ENCODE peak calls at places on chromosomes 5 and 9, in eight cellular contexts. F is body of pancreas, L is transverse colon, C is astrocyte, X is HAP-1, S is SJSA1, B is GM12865, Y is astrocyte of the spinal cord. H is an unnamed sample.

GRCh38 chr5:35838370-35839042 is 18.2 kb upstream of the IL7R start:
- DNase-seq in X (no peak), F (no peak), B (no peak), L (no peak), S (no peak), C (no peak), Y (no peak), H (no peak)

GRCh38 chr9:14670718-14671117 is 22.5 kb downstream of the ZDHHC21 start:
- DNase-seq in X (no peak), F (no peak), C (peak), B (no peak), S (no peak), Y (peak), L (no peak), H (peak)

GRCh38 chr5:102715405-102715804 is 39.7 kb upstream of the PAM start:
- DNase-seq in B (no peak), X (no peak), Y (peak), C (peak), L (no peak), F (no peak), S (no peak), H (peak)

GRCh38 chr9:133732351-133733073 is 5.6 kb downstream of the SARDH start:
- DNase-seq in B (no peak), C (no peak), L (no peak), X (no peak), Y (no peak), F (no peak), S (peak), H (no peak)

GRCh38 chr5:57896596-57896995 is 414.0 kb upstream of the ACTBL2 start:
- DNase-seq in Y (no peak), F (no peak), C (no peak), S (no peak), X (no peak), L (no peak), B (no peak), H (no peak)

GRCh38 chr9:116661037-116661954 is 25.8 kb upstream of the TRIM32 start:
- DNase-seq in X (peak), L (no peak), F (peak), Y (peak), C (peak), S (no peak), B (peak), H (peak)

GRCh38 chr5:34484591-34485228 is 171.4 kb upstream of the RAI14 start:
- DNase-seq in X (no peak), Y (no peak), L (no peak), S (no peak), B (no peak), C (peak), F (no peak), H (no peak)

GRCh38 chr9:135512904-135513303 is 8.3 kb upstream of the LCN1 start:
- DNase-seq in F (peak), Y (peak), C (peak), X (peak), S (peak), L (no peak), B (no peak), H (no peak)

GRCh38 chr5:58437661-58438060 is 22.2 kb downstream of the PLK2 start:
- DNase-seq in F (peak), C (no peak), Y (no peak), S (no peak), B (no peak), X (no peak), L (no peak), H (no peak)

GRCh38 chr5:147407094-147407681 is 102.7 kb downstream of the DPYSL3 start:
- DNase-seq in C (peak), F (no peak), L (no peak), X (no peak), B (peak), S (peak), Y (peak), H (peak)

GRCh38 chr9:94875300-94876063 is 149.0 kb downstream of the AOPEP start:
- DNase-seq in F (no peak), L (no peak), Y (no peak), B (peak), C (no peak), S (no peak), X (no peak), H (no peak)

GRCh38 chr9:124254261-124254682 is 3.5 kb upstream of the NEK6 start:
- DNase-seq in B (peak), S (no peak), Y (no peak), L (no peak), X (no peak), F (no peak), C (no peak), H (no peak)

GRCh38 chr9:138048184-138048583 is 170.6 kb downstream of the CACNA1B start:
- DNase-seq in X (no peak), S (peak), L (no peak), B (no peak), Y (no peak), F (peak), C (no peak), H (no peak)

GRCh38 chr5:143161893-143162520 is 241.5 kb downstream of the NR3C1 start:
- DNase-seq in B (no peak), X (no peak), F (no peak), S (no peak), L (peak), C (peak), Y (no peak), H (peak)

GRCh38 chr9:110081395-110081794 is 126.6 kb downstream of the C9orf152 start:
- DNase-seq in B (peak), X (no peak), C (peak), Y (peak), L (no peak), S (peak), F (no peak), H (peak)

GRCh38 chr5:101611039-101611438 is 685.0 kb downstream of the SLCO4C1 start:
- DNase-seq in C (no peak), S (no peak), L (no peak), F (no peak), X (no peak), B (no peak), Y (no peak), H (no peak)

GRCh38 chr5:172860520-172861443 is 26.7 kb downstream of the ERGIC1 start:
- DNase-seq in L (peak), C (peak), Y (peak), S (no peak), X (no peak), F (peak), B (no peak), H (peak)

GRCh38 chr5:91207248-91207647 is 175.9 kb downstream of the ARRDC3 start:
- DNase-seq in L (no peak), C (peak), S (no peak), F (no peak), X (no peak), Y (no peak), B (no peak), H (peak)

GRCh38 chr5:37517686-37518085 is 138.6 kb downstream of the WDR70 start:
- DNase-seq in F (no peak), C (no peak), L (no peak), S (no peak), B (no peak), Y (no peak), X (no peak), H (no peak)

GRCh38 chr5:128446-128845 is 36.5 kb downstream of the PLEKHG4B start:
- DNase-seq in B (no peak), F (no peak), L (no peak), Y (peak), S (no peak), C (peak), X (no peak), H (no peak)

GRCh38 chr9:70525553-70525952 is 111.1 kb upstream of the KLF9 start:
- DNase-seq in C (no peak), S (no peak), Y (no peak), F (no peak), B (no peak), X (no peak), L (no peak), H (peak)

GRCh38 chr5:103148213-103148612 is 28.1 kb downstream of the PPIP5K2 start:
- DNase-seq in L (no peak), S (no peak), B (no peak), C (no peak), Y (no peak), X (no peak), F (no peak), H (no peak)

GRCh38 chr5:142182840-142183239 is 74.3 kb downstream of the NDFIP1 start:
- DNase-seq in S (no peak), B (no peak), C (no peak), L (no peak), F (no peak), Y (no peak), X (no peak), H (no peak)

GRCh38 chr5:68406344-68406743 is 190.8 kb downstream of the PIK3R1 start:
- DNase-seq in X (no peak), B (peak), Y (no peak), L (no peak), S (no peak), C (no peak), F (no peak), H (no peak)

GRCh38 chr5:143401846-143402463 is 1.5 kb downstream of the NR3C1 start:
- DNase-seq in S (no peak), C (no peak), Y (peak), X (no peak), F (no peak), L (no peak), B (peak), H (peak)

GRCh38 chr9:13992136-13992798 is 321.7 kb downstream of the NFIB start:
- DNase-seq in L (no peak), B (no peak), Y (peak), C (no peak), F (no peak), S (no peak), X (no peak), H (peak)

GRCh38 chr5:14569948-14570691 is 11.5 kb upstream of the OTULINL start:
- DNase-seq in B (no peak), L (no peak), C (no peak), S (no peak), Y (no peak), X (no peak), F (no peak), H (no peak)

GRCh38 chr5:10334830-10335229 is 18.7 kb upstream of the MARCHF6 start:
- DNase-seq in Y (no peak), F (no peak), C (no peak), L (no peak), X (no peak), S (peak), B (no peak), H (no peak)

GRCh38 chr9:137878146-137878941 is 762 bp downstream of the CACNA1B start:
- DNase-seq in B (no peak), X (peak), F (no peak), Y (peak), S (no peak), L (no peak), C (no peak), H (no peak)

GRCh38 chr9:106467847-106468163 is 395.2 kb upstream of the ZNF462 start:
- DNase-seq in L (no peak), F (no peak), Y (no peak), S (no peak), X (no peak), C (no peak), B (peak), H (no peak)

GRCh38 chr5:2298746-2299145 is 416.0 kb upstream of the IRX4 start:
- DNase-seq in S (no peak), L (no peak), F (no peak), Y (no peak), X (no peak), B (no peak), C (no peak), H (no peak)

GRCh38 chr5:59039296-59040006 is 456.6 kb downstream of the RAB3C start:
- DNase-seq in Y (peak), F (peak), X (peak), B (peak), S (peak), C (peak), L (peak), H (peak)

GRCh38 chr9:115250646-115251045 is 132.7 kb upstream of the TNC start:
- DNase-seq in X (no peak), Y (peak), C (peak), F (no peak), B (no peak), L (no peak), S (peak), H (peak)

GRCh38 chr9:71368157-71368556 is 246.7 kb upstream of the TRPM3 start:
- DNase-seq in X (peak), C (no peak), B (no peak), F (no peak), S (no peak), Y (no peak), L (peak), H (no peak)

GRCh38 chr9:110050925-110051355 is 157.0 kb downstream of the C9orf152 start:
- DNase-seq in S (peak), B (peak), Y (peak), L (no peak), X (no peak), F (peak), C (peak), H (peak)

DNA sequence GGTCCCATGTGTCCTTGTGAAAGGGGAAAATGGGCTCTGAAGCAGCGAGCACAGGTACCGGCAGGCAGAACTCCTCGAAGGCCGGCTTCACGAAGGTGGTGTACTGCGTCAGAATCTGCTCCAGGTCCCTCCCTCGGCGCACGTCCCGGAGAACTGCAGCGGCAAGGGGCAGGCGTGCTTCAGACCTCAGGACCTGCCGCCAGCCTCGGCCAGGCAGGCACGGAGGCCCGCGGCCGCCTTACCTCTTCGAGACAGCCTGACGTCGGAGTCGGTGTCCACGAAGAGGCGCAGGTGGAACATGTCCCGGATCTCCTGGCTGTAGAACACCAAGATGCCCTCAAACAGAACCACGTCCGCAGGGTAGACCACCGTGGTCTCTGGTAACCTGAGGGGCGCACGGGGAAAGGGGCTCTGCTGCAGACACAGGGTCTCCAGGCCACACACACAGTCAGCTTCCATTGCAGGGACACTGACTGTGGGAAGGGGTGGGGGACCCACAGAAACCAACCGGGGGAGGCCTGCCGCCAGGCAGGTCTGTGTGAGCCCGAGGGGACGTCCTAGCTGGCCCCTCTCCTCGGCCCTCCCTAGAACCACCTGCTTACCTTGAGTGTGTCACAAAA is 2.1 kb downstream of the UCK1 start:
- DNase-seq in F (no peak), Y (no peak), B (no peak), C (no peak), S (no peak), X (no peak), L (no peak), H (no peak)
- H3K4me3 ChIP-seq in F (no peak), Y (no peak), B (no peak), C (no peak), S (no peak), X (no peak), L (no peak), H (no peak)

GRCh38 chr9:130241198-130241535 is 24.4 kb upstream of the HMCN2 start:
- DNase-seq in L (no peak), F (no peak), C (no peak), S (no peak), Y (no peak), B (no peak), X (no peak), H (no peak)

GRCh38 chr9:130243882-130244170 is 21.7 kb upstream of the HMCN2 start:
- DNase-seq in Y (no peak), S (no peak), X (no peak), C (no peak), F (no peak), L (no peak), B (no peak), H (no peak)

GRCh38 chr9:130240410-130241197 is 25.0 kb upstream of the HMCN2 start:
- DNase-seq in X (peak), Y (peak), B (peak), F (peak), S (peak), L (peak), C (peak), H (peak)

GRCh38 chr9:130243015-130243881 is 22.3 kb upstream of the HMCN2 start:
- DNase-seq in Y (peak), X (peak), B (peak), L (peak), F (peak), C (no peak), S (peak), H (peak)

GRCh38 chr9:130242270-130243014 is 23.1 kb upstream of the HMCN2 start:
- DNase-seq in B (no peak), C (no peak), X (no peak), L (no peak), S (no peak), Y (no peak), F (no peak), H (no peak)
- H3K4me3 ChIP-seq in B (no peak), C (no peak), X (no peak), L (no peak), S (no peak), Y (no peak), F (no peak), H (no peak)

GRCh38 chr9:123168526-123168925 is 99.9 kb downstream of the STRBP start:
- DNase-seq in C (no peak), S (no peak), Y (no peak), B (no peak), X (no peak), L (no peak), F (no peak), H (no peak)
- H3K4me3 ChIP-seq in C (no peak), S (no peak), Y (no peak), B (no peak), X (no peak), L (no peak), F (no peak), H (no peak)

GRCh38 chr5:78677777-78678668 is 29.5 kb upstream of the LHFPL2 start:
- DNase-seq in C (peak), Y (peak), B (peak), S (peak), F (peak), L (peak), X (no peak), H (peak)
- H3K4me3 ChIP-seq in C (no peak), Y (no peak), B (no peak), S (no peak), F (no peak), L (no peak), X (no peak), H (no peak)

GRCh38 chr9:272251-273213 is 57.9 kb downstream of the DOCK8 start:
- DNase-seq in C (no peak), B (peak), Y (no peak), S (no peak), X (no peak), L (peak), F (no peak), H (no peak)
- H3K4me3 ChIP-seq in C (no peak), B (peak), Y (no peak), S (no peak), X (no peak), L (no peak), F (no peak), H (no peak)

GRCh38 chr5:81853005-81853357 is 102.1 kb upstream of the SSBP2 start:
- DNase-seq in C (no peak), B (no peak), S (no peak), F (no peak), L (no peak), Y (no peak), X (no peak), H (no peak)
- H3K4me3 ChIP-seq in C (no peak), B (no peak), S (no peak), F (no peak), L (no peak), Y (no peak), X (peak), H (peak)

GRCh38 chr5:6949230-6949629 is 236.0 kb downstream of the TENT4A start:
- DNase-seq in L (no peak), X (no peak), Y (no peak), B (no peak), S (no peak), F (no peak), C (no peak), H (no peak)
- H3K4me3 ChIP-seq in L (no peak), X (no peak), Y (no peak), B (no peak), S (no peak), F (no peak), C (no peak), H (no peak)

DNA sequence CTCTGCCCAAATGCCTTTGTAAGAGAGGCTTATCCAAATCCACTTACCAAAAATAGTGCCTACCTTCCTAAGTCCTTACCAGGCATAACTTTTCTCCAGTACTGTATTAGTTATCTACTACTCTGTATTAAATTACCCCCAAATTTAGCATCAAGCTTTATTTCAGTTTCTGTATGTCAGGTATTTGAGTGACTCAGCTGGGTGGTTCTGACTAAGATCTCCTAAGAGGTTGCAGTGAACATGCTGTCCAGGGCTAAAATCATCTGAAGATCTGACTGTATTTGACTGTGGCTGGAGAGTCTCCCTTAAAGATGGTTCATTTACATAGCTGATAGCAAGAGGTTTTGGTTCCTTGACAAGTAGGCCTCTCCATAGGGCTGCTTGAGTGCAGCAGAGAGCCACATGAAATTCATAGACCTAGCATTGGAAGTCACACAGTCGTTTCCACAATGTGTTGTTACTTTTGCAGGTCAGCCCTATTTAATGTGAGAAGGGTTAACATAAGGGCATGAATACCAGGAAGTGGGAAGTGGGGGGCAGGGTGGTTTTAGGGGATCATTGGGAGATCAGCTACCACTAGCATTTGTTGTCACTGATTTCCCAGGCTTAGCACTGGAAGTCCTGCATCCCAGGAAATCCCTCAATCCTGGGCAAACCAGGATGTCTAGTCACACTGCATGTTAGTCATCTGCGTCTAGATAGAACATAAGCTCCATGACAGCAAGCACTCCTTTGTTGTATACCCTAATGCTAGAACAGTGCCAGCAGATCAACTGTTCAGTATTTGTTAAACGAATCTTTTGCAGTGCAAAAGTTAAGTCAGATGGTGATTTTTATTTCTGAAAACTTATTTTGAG is 2.0 kb upstream of the ZNF622 start:
- DNase-seq in F (no peak), X (no peak), S (no peak), L (no peak), Y (peak), C (peak), B (peak), H (peak)
- H3K4me3 ChIP-seq in F (no peak), X (no peak), S (no peak), L (no peak), Y (no peak), C (peak), B (peak), H (peak)

DNA sequence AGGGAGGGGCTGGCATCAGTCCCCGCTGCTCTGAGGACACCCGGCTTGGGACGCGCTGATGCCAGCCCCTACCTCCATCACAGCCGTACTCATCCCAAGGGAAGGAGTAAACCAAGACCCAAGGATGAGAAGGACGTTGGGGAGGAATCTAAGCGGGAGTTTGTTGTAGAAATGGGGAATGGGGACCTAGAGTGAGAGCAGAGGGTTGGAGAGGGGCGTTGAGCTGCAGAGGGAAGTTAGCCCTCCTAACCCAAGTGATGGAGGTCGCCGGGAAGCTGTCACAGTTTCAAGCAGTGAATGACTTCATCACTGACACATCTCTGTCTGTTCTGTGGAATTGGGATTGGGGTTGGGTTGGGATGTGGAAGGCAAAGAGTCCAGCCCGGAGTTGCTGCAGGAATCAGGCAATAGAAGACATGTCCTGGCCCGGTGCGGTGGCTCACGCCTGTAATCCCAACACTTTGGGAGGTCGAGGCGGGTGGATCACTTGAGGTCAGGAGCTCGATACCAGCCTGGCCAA is 759 bp upstream of the SUSD1 start:
- DNase-seq in S (no peak), C (no peak), F (no peak), L (no peak), B (no peak), X (no peak), Y (no peak), H (no peak)
- H3K4me3 ChIP-seq in S (peak), C (peak), F (no peak), L (no peak), B (no peak), X (peak), Y (peak), H (no peak)